ENCODE peak calls at places on chromosomes 6 and 20, in four cellular contexts. C is HepG2, T is K562, W is GM12878. J is an unnamed sample.

GRCh38 chr6:151917531-151918329 is 110.2 kb downstream of the ESR1 start:
- DNase-seq in C (no peak), T (no peak), W (no peak), J (no peak)

GRCh38 chr6:114638346-114638745 is 295.5 kb upstream of the HS3ST5 start:
- DNase-seq in C (no peak), T (no peak), W (no peak), J (no peak)

GRCh38 chr6:51090343-51090742 is 271.7 kb downstream of the TFAP2B start:
- DNase-seq in C (no peak), T (no peak), W (no peak), J (no peak)

GRCh38 chr6:158744986-158745430 is 74.2 kb downstream of the EZR start:
- DNase-seq in C (no peak), T (no peak), W (no peak), J (no peak)

GRCh38 chr20:34334654-34335407 is 28.2 kb upstream of the ITCH start:
- DNase-seq in C (peak), T (no peak), W (no peak), J (no peak)

GRCh38 chr20:10551732-10552724 is 116.9 kb downstream of the SLX4IP start:
- DNase-seq in C (no peak), T (no peak), W (no peak), J (no peak)

GRCh38 chr20:44154521-44155001 is 32.4 kb downstream of the JPH2 start:
- DNase-seq in C (no peak), T (no peak), W (no peak), J (no peak)

GRCh38 chr6:160387887-160388286 is 39.7 kb downstream of the SLC22A3 start:
- DNase-seq in C (no peak), T (no peak), W (no peak), J (no peak)

GRCh38 chr6:89045585-89045984 is 35.0 kb upstream of the PNRC1 start:
- DNase-seq in C (no peak), T (no peak), W (no peak), J (no peak)

GRCh38 chr6:129207832-129208231 is 324.9 kb downstream of the LAMA2 start:
- DNase-seq in C (no peak), T (no peak), W (no peak), J (no peak)

GRCh38 chr6:32178547-32179440 is 589 bp downstream of the RNF5 start:
- DNase-seq in C (no peak), T (peak), W (no peak), J (no peak)

GRCh38 chr6:80003841-80004198 is 629 bp upstream of the TTK start:
- DNase-seq in C (no peak), T (no peak), W (no peak), J (no peak)
- TF ChIP-seq POLR2AphosphoS2 in C (no peak), T (no peak), W (no peak), J (no peak)

GRCh38 chr6:72626126-72626525 is 4.3 kb downstream of the KCNQ5 start:
- DNase-seq in C (no peak), T (no peak), W (peak), J (no peak)

GRCh38 chr6:72621243-72622093 is at the start of gene KCNQ5:
- DNase-seq in C (no peak), T (peak), W (no peak), J (peak)

GRCh38 chr6:72624557-72625160 is 2.8 kb downstream of the KCNQ5 start:
- DNase-seq in C (no peak), T (peak), W (peak), J (peak)

GRCh38 chr6:72622094-72622540 is 253 bp downstream of the KCNQ5 start:
- DNase-seq in C (no peak), T (peak), W (no peak), J (peak)

GRCh38 chr6:72623808-72624207 is 1.9 kb downstream of the KCNQ5 start:
- DNase-seq in C (no peak), T (no peak), W (no peak), J (no peak)
- TF ChIP-seq CHD2 in C (no peak), T (no peak), W (no peak), J (no peak)

DNA sequence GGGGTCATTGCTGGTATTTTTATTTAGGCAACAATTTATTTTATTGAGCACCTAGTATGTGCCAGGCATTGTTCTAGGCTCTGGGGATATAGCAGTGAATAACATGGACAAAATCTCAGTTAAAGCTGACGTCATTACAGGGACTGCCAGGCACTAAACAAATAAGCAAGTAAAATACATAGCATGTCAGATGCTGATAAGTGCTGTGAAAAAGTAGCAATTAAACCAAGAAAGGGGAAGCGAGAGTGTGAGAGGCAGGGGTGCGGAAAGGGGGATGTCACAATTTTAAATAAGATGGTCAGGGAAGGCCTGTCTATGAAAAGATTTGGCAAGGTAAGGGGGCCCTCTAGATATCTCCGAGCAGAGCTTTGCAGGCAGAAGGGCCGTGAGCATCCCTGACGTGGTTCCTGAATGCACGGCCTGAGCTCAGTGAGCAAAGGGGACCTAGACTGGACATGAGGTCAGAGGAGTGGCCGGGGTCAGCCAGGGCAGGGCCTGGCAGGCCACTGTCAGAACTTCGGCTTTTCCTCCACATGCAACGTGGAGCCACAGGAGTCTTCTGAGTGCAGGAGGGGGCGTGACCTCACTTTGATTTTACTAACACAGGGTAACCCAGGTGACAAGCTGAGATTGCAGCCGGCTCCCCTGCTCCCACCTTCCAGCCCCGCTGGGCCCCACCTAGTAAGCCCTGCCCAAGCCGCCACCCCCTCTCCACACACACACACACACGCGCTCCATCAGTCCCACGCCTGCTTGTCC is 24.2 kb upstream of the SIRPA start:
- DNase-seq in C (no peak), T (no peak), W (peak), J (no peak)
- TF ChIP-seq POLR2AphosphoS2 in C (no peak), T (no peak), W (no peak), J (no peak)

GRCh38 chr6:162387723-162388382 is 339.7 kb downstream of the PRKN start:
- DNase-seq in C (no peak), T (no peak), W (no peak), J (no peak)
- TF ChIP-seq CHD2 in C (no peak), T (no peak), W (no peak), J (no peak)

GRCh38 chr6:138227316-138227781 is 9.1 kb upstream of the PBOV1 start:
- DNase-seq in C (peak), T (no peak), W (no peak), J (no peak)
- TF ChIP-seq POLR2AphosphoS2 in C (no peak), T (no peak), W (no peak), J (no peak)

GRCh38 chr20:45322952-45323383 is 14.9 kb upstream of the MATN4 start:
- DNase-seq in C (peak), T (no peak), W (no peak), J (peak)
- TF ChIP-seq CHD2 in C (no peak), T (no peak), W (no peak), J (no peak)

DNA sequence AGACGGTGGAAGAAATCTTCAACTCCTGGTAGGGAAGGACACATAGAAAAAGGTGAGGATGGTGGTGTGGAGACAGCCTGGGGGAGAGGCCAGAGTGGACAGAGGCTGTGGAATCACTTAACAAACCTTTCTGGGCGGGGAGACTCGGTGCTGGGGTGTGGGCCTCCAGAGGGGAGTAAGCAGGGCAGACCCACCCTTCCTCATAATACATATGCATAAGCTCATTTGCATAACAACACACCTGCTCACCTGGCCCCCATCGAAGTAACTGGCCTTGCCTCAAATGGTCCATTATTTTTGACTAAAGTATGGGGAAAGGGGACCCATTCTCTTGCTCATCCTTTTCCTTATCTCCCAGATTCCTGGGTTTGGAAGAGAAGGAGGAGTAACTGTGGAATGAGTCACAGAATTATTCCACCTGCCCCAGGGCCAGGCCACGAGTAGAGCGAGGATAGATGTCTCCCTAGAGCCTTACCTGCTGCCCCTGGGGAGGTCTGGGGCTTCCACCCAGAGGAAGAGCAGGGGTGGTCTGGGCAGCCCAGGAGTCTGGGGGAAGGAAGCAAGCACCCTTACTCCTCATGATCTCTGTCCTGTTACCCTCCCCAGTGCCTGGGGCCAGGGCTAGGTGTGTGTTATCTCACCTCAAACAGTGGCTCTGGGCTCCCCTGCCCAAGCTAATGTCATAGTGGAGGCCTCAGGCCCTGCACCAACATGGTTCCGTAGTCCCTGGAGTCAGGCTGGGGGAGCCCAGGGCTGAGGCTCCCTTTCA is 10.7 kb upstream of the VEGFA start:
- DNase-seq in C (no peak), T (no peak), W (no peak), J (no peak)
- TF ChIP-seq POLR2AphosphoS2 in C (no peak), T (no peak), W (no peak), J (no peak)

DNA sequence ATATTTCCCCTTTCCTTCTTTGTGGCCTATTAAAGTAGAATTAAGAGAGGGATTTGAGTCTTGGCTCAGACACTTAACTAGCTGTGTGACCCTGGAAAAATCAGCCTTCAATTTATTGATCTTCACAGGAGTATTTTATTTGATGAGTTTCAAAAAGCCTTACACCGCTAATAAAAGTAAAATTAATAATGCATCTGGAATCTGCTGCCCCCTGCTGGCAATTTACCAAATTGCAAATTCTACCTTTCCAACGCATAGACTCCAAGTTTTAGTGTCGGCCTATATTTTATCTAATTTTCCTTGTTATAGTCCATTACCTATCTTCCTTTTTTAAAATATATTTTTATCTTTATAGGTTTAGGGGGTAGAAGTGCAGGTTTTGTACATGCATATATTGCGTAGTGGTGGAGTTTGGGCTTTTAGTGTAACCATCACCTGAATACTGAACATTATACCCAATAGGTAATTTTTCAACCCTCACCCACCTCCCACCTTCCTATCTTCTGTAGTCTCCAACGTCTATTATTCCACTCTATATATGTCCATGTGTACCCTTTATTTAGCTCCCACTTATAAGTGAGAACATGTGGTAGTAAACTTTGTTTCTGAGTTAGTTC is 46.3 kb downstream of the GOPC start:
- DNase-seq in C (peak), T (peak), W (no peak), J (no peak)
- TF ChIP-seq CHD2 in C (no peak), T (no peak), W (no peak), J (no peak)

GRCh38 chr6:97246842-97247241 is 36.2 kb downstream of the MMS22L start:
- DNase-seq in C (no peak), T (no peak), W (no peak), J (no peak)
- TF ChIP-seq POLR2AphosphoS2 in C (no peak), T (no peak), W (no peak), J (no peak)

GRCh38 chr6:149139782-149140136 is 177.8 kb upstream of the TAB2 start:
- DNase-seq in C (no peak), T (no peak), W (no peak), J (no peak)

GRCh38 chr6:149138699-149139294 is 178.7 kb upstream of the TAB2 start:
- DNase-seq in C (no peak), T (no peak), W (no peak), J (no peak)

GRCh38 chr6:149140137-149140909 is 177.2 kb upstream of the TAB2 start:
- DNase-seq in C (no peak), T (peak), W (peak), J (no peak)

GRCh38 chr6:149140910-149141290 is 176.6 kb upstream of the TAB2 start:
- DNase-seq in C (no peak), T (no peak), W (peak), J (no peak)

DNA sequence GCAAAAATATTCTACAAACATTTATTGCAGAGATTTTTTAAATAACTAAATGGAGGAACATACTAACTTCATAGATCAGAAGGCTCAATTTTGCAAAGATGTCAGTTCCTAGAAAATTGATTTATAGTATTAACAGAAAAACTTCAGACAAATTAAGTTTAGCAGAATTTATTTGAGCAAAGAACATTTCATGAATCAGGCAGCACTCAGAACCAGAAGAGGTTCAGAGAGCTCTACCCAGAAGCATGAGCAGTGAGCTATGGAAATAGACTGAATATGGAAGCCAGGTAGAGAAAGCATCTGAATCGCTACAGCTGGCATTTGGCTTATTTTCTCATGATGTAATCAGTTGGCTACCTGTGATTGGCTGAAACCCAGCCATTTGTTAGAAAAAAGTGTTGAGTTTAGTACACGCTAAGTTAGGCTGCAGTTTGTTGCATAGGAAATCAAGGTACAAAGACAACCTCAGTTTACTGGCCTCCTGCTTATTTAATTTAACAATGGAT is 174.5 kb upstream of the TAB2 start:
- DNase-seq in C (no peak), T (no peak), W (no peak), J (no peak)
- TF ChIP-seq CHD2 in C (no peak), T (no peak), W (no peak), J (no peak)

J was measured in A549.